ENCODE peak calls at places on chromosome 5, in eight cellular contexts. B is adrenal gland, P is fibroblast of lung, Q is pancreas, K is tibial artery, D is HCT116, R is IMR-90, T is colonic mucosa. W is an unnamed sample. For H3K4me1, the result is how much of the 10 kb centered on the place peaks cover.

GRCh38 chr5:117318528-117318927 is 743.9 kb upstream of the SEMA6A start:
- DNase-seq in B (no peak), P (no peak), Q (no peak), K (no peak), D (peak), R (no peak), T (no peak), W (no peak)

GRCh38 chr5:116576043-116576713 is 1.6 kb upstream of the SEMA6A start:
- DNase-seq in B (peak), P (peak), Q (peak), K (peak), D (peak), R (peak), T (peak), W (peak)

GRCh38 chr5:52181403-52181802 is 606.3 kb upstream of the ITGA1 start:
- DNase-seq in B (no peak), P (no peak), Q (no peak), K (no peak), D (no peak), R (no peak), T (no peak), W (no peak)

GRCh38 chr5:133114933-133115310 is 63.1 kb downstream of the HSPA4 start:
- DNase-seq in B (no peak), P (no peak), Q (no peak), K (no peak), D (no peak), R (no peak), T (no peak), W (no peak)

GRCh38 chr5:74342948-74343682 is 297.4 kb downstream of the ENC1 start:
- DNase-seq in B (no peak), P (peak), Q (no peak), K (no peak), D (no peak), R (peak), T (no peak), W (no peak)

GRCh38 chr5:157468293-157468965 is 8.4 kb downstream of the NIPAL4 start:
- DNase-seq in B (no peak), P (no peak), Q (no peak), K (no peak), D (no peak), R (no peak), T (no peak), W (no peak)

GRCh38 chr5:14416709-14417108 is 164.9 kb upstream of the OTULINL start:
- DNase-seq in B (no peak), P (peak), Q (no peak), K (no peak), D (no peak), R (no peak), T (no peak), W (no peak)

GRCh38 chr5:54658014-54658413 is 140.5 kb downstream of the SNX18 start:
- DNase-seq in B (no peak), P (peak), Q (no peak), K (no peak), D (no peak), R (peak), T (no peak), W (no peak)

GRCh38 chr5:32942225-32942989 is 231.3 kb downstream of the NPR3 start:
- DNase-seq in B (no peak), P (peak), Q (no peak), K (no peak), D (peak), R (peak), T (peak), W (no peak)

GRCh38 chr5:65359569-65359968 is 122.2 kb downstream of the ADAMTS6 start:
- DNase-seq in B (no peak), P (no peak), Q (no peak), K (no peak), D (no peak), R (no peak), T (no peak), W (no peak)

GRCh38 chr5:3110371-3110770 is 358.9 kb upstream of the IRX2 start:
- DNase-seq in B (no peak), P (no peak), Q (no peak), K (no peak), D (no peak), R (no peak), T (no peak), W (no peak)

GRCh38 chr5:150596313-150596712 is 44.1 kb upstream of the SYNPO start:
- DNase-seq in B (no peak), P (no peak), Q (no peak), K (no peak), D (no peak), R (no peak), T (no peak), W (no peak)

GRCh38 chr5:143116817-143117216 is 286.7 kb downstream of the NR3C1 start:
- DNase-seq in B (no peak), P (no peak), Q (no peak), K (no peak), D (no peak), R (no peak), T (no peak), W (no peak)

GRCh38 chr5:2681476-2681875 is 70.0 kb downstream of the IRX2 start:
- DNase-seq in B (no peak), P (no peak), Q (no peak), K (no peak), D (no peak), R (no peak), T (no peak), W (no peak)

DNA sequence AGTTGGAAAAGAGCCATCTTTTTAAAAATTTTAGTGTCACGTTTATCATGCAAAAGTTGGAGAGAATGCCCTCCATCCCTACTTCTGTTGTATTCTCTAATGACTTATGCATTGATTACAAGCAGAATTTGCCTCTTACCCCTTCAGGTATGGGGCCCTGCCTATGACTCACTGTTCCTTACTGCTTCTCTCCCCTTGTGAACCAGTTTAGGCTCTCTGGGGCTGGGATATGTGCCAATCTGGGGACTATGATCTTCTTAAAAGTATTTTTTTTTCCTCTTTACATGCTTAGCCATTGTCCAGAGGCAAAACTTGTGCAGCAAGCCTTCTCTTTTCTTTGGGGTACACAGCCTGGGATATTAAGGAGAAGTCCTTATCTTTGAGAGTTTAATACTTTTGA is 37.4 kb downstream of the CAMK4 start:
- DNase-seq in B (no peak), P (no peak), Q (no peak), K (no peak), D (no peak), R (no peak), T (no peak), W (no peak)
- H3K4me1 ChIP-seq in B (under half), P (under half), Q (under half), K (under half), D (under half), R (under half), T (under half), W (under half)

GRCh38 chr5:126366199-126366560 is 57.0 kb upstream of the GRAMD2B start:
- DNase-seq in B (no peak), P (no peak), Q (no peak), K (no peak), D (no peak), R (no peak), T (no peak), W (no peak)
- H3K4me1 ChIP-seq in B (under half), P (under half), Q (under half), K (under half), D (under half), R (under half), T (under half), W (under half)

DNA sequence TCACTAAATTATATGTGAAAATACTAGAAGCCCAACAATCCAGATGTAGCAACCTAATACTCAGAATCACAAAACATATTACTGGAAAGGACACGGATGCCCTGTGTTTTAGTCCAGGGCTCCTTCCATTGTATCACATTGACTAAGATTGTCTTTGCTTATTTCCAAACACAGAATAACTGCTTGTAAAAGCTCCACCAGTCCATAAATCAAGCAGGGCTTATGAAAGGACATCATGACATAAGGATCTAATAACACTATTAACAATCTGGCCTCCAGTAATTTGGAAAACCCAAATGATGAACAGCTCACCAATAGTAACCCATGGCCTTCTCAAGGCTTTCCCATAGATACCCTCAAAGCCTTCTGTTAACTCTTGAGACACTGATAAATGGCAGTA is 39.8 kb downstream of the WDR41 start:
- DNase-seq in B (no peak), P (no peak), Q (no peak), K (no peak), D (no peak), R (no peak), T (no peak), W (no peak)
- H3K4me1 ChIP-seq in B (under half), P (under half), Q (under half), K (under half), D (under half), R (under half), T (under half), W (under half)

GRCh38 chr5:56481998-56482698 is 249.0 kb upstream of the ANKRD55 start:
- DNase-seq in B (no peak), P (no peak), Q (no peak), K (no peak), D (no peak), R (no peak), T (no peak), W (no peak)

GRCh38 chr5:56479126-56479525 is 246.0 kb upstream of the ANKRD55 start:
- DNase-seq in B (no peak), P (no peak), Q (no peak), K (no peak), D (no peak), R (no peak), T (no peak), W (no peak)

GRCh38 chr5:56481147-56481997 is 248.2 kb upstream of the ANKRD55 start:
- DNase-seq in B (peak), P (peak), Q (peak), K (peak), D (no peak), R (peak), T (peak), W (peak)

GRCh38 chr5:56479701-56480304 is 246.7 kb upstream of the ANKRD55 start:
- DNase-seq in B (no peak), P (peak), Q (no peak), K (peak), D (no peak), R (no peak), T (no peak), W (no peak)

DNA sequence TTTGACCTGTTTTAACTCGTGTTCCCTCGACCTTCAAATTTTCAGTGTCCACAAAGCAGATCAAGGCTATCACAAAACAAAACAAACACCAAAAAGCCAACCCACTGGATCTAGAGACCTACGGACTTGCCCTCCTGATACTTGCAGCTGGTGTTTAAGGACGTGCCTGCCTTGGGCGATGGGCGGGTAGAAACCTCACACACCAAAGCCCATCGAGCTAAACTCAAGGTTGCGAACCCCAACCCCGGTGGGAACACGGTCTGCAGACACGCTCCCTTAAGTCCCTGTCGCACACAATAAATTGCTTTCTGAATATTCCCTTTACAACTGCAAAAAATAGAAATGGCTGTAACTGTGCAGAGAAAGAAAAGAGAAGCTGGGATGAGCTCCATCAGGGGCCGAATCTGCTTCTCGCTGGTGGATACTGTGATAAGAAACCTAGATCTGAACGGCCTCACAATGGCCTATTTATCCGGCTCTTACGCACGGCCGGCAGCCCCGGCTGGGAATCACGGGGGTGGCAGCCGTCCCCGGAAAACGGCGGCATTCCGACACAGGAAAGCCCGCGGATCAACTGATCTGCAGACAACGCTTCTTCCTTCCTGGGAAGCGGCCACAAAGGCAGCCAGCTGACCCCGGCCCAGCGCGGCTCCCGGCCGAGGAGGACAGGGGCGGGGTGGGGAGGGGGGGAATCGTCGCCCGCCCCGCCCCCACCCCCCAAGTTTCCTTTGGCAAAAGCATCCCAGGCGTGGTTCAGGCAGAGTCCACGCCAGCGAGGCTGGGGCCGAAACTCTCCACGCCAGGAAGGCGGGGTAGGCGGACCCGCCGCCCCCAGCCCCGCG is 247.4 kb upstream of the ANKRD55 start:
- DNase-seq in B (peak), P (peak), Q (peak), K (peak), D (no peak), R (peak), T (peak), W (peak)
- H3K4me1 ChIP-seq in B (under half), P (under half), Q (under half), K (under half), D (under half), R (under half), T (under half), W (under half)

GRCh38 chr5:140576776-140577201 is 12.2 kb downstream of the SLC35A4 start:
- DNase-seq in B (peak), P (no peak), Q (no peak), K (no peak), D (no peak), R (no peak), T (no peak), W (no peak)
- H3K4me1 ChIP-seq in B (under half), P (under half), Q (under half), K (under half), D (under half), R (under half), T (under half), W (under half)

GRCh38 chr5:176639208-176639607 is 8.1 kb upstream of the TSPAN17 start:
- DNase-seq in B (no peak), P (no peak), Q (no peak), K (no peak), D (no peak), R (no peak), T (no peak), W (no peak)
- H3K4me1 ChIP-seq in B (under half), P (under half), Q (under half), K (under half), D (under half), R (under half), T (under half), W (under half)

GRCh38 chr5:153798830-153799229 is 239.9 kb downstream of the FAM114A2 start:
- DNase-seq in B (no peak), P (no peak), Q (no peak), K (no peak), D (no peak), R (no peak), T (no peak), W (no peak)

GRCh38 chr5:153797484-153797883 is 241.2 kb downstream of the FAM114A2 start:
- DNase-seq in B (no peak), P (no peak), Q (no peak), K (no peak), D (no peak), R (no peak), T (no peak), W (no peak)

GRCh38 chr5:153794327-153794726 is 244.4 kb downstream of the FAM114A2 start:
- DNase-seq in B (no peak), P (no peak), Q (no peak), K (no peak), D (no peak), R (no peak), T (no peak), W (no peak)

GRCh38 chr5:153799466-153799865 is 239.2 kb downstream of the FAM114A2 start:
- DNase-seq in B (no peak), P (no peak), Q (no peak), K (no peak), D (no peak), R (no peak), T (no peak), W (no peak)

GRCh38 chr5:153796527-153796926 is 242.2 kb downstream of the FAM114A2 start:
- DNase-seq in B (no peak), P (no peak), Q (no peak), K (no peak), D (no peak), R (no peak), T (no peak), W (no peak)
- H3K4me1 ChIP-seq in B (under half), P (under half), Q (under half), K (under half), D (under half), R (under half), T (under half), W (under half)

DNA sequence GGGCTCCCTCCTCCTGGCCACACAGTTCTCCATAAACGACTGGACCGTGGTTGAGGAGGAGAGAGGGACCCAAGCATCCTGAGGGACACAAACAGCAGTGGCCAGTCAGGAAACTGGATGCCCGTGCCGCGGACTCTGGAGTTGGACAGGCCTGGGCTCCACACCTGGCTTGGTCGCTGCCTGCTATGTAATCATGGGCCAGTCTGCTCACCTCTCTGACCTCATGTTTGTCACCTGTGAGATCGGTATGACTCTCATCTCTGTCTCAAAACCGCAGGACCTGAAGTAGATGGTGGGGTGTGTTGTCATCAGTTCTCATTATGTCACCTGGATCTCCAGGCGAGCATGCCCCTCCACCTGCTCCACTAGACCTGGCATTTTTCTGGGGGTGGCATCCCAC is 14.5 kb downstream of the CXXC5 start:
- DNase-seq in B (no peak), P (no peak), Q (peak), K (no peak), D (no peak), R (no peak), T (no peak), W (no peak)
- H3K4me1 ChIP-seq in B (half or more), P (under half), Q (half or more), K (half or more), D (half or more), R (under half), T (under half), W (half or more)

GRCh38 chr5:6718161-6718681 is 5.0 kb downstream of the TENT4A start:
- DNase-seq in B (peak), P (no peak), Q (no peak), K (no peak), D (no peak), R (no peak), T (peak), W (no peak)
- H3K4me1 ChIP-seq in B (half or more), P (under half), Q (under half), K (half or more), D (under half), R (under half), T (under half), W (half or more)

DNA sequence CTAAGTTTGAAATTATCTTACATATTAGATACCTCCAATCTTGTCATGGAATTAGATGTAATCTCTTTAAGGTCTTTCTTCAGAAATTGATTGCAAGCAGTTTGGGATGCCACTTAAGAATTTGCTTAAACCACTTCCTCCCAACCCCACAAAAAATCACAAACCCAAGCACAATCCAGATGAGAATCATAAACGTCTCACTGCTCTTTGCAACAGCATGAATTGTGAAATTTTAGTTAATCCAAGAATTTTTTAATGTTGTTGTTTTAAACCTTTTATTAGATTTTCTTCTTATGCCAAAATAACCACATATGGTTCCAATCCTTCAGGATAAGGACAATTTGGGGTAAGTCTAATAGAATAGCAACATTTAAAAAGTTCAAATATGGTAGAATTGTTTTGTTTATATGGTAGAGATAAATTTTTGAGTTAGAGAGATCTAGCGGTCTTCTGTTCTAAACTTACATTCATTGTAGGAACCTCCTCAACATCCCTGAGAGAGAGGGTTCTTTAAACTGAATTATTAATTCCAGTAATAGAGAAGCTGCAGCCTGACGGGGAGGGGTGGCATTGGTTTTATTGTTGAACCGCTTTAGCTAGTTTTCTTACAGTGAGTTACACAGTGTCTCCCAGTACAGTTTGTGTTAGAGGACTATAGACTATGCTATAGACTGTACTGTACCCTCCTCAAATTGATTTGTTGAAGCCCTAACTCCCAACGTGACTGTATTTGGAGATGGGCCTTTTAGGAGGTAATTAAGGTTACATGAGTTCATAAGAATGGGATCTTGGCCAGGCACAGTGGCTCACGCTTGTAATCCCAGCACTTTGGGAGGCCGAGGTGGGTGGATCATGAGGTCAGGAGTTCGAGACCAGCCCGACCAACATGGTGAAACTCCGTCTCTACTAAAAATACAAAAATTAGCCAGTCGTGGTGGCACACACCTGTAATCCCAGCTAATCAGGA is 24.8 kb upstream of the IL6ST start:
- DNase-seq in B (no peak), P (no peak), Q (no peak), K (no peak), D (no peak), R (peak), T (no peak), W (no peak)
- H3K4me1 ChIP-seq in B (under half), P (under half), Q (under half), K (under half), D (under half), R (under half), T (under half), W (under half)